ENCODE peak calls at places on chromosomes 4 and X, in nine cellular contexts. T is tibial nerve, L is OCI-LY7, X is left ventricle myocardium inferior, Y is PC-3, K is lower lobe of right lung, B is ascending aorta, W is transverse colon, J is psoas muscle. V is an unnamed sample. For H3K4me1, the result is how much of the 10 kb centered on the place peaks cover.

GRCh38 chrX:24859211-24859841 is 156.4 kb downstream of the ARX start:
- DNase-seq in T (no peak), W (no peak), Y (no peak), X (no peak), B (no peak), K (no peak), J (no peak), L (no peak), V (no peak)

GRCh38 chr4:7844247-7844991 is 95.2 kb downstream of the AFAP1 start:
- DNase-seq in K (peak), J (peak), X (peak), W (peak), Y (peak), B (peak), T (peak), L (peak), V (peak)

GRCh38 chr4:134202557-134202956 is 968 bp upstream of the PABPC4L start:
- DNase-seq in X (no peak), L (no peak), J (no peak), K (no peak), T (no peak), B (no peak), W (no peak), Y (peak), V (no peak)

GRCh38 chrX:137427813-137428212 is 138.1 kb upstream of the ZIC3 start:
- DNase-seq in Y (no peak), K (no peak), T (no peak), B (no peak), X (no peak), W (no peak), J (no peak), L (no peak), V (no peak)

GRCh38 chr4:123603165-123603564 is 206.6 kb downstream of the SPRY1 start:
- DNase-seq in X (no peak), T (no peak), B (no peak), Y (peak), J (no peak), W (peak), L (no peak), K (no peak), V (no peak)

GRCh38 chrX:69024931-69025330 is 140.3 kb downstream of the PJA1 start:
- DNase-seq in X (peak), J (peak), B (peak), T (peak), L (no peak), Y (peak), K (peak), W (peak), V (peak)

GRCh38 chr4:73897380-73898136 is 28.4 kb downstream of the CXCL1 start:
- DNase-seq in K (no peak), T (no peak), W (no peak), L (no peak), J (no peak), X (no peak), B (no peak), Y (no peak), V (no peak)

GRCh38 chrX:53695901-53696300 is 9.4 kb upstream of the HUWE1 start:
- DNase-seq in B (no peak), L (no peak), K (no peak), Y (no peak), W (no peak), J (no peak), X (no peak), T (no peak), V (peak)

GRCh38 chr4:184265566-184266351 is 48.1 kb upstream of the ENPP6 start:
- DNase-seq in K (no peak), W (peak), T (no peak), J (no peak), X (no peak), Y (peak), B (no peak), L (no peak), V (no peak)

GRCh38 chr4:40980318-40980883 is 230.6 kb downstream of the NSUN7 start:
- DNase-seq in T (no peak), Y (peak), L (peak), B (no peak), X (no peak), J (no peak), K (no peak), W (no peak), V (no peak)

GRCh38 chrX:14872355-14872754 is 514 bp downstream of the FANCB start:
- DNase-seq in W (no peak), K (no peak), B (no peak), L (peak), Y (no peak), T (no peak), X (no peak), J (no peak), V (no peak)

GRCh38 chr4:4358093-4358840 is 28.6 kb upstream of the NSG1 start:
- DNase-seq in L (no peak), J (no peak), X (no peak), B (no peak), K (no peak), W (no peak), Y (no peak), T (no peak), V (no peak)

GRCh38 chr4:120769227-120769626 is 153.3 kb downstream of the PRDM5 start:
- DNase-seq in K (no peak), B (no peak), W (no peak), X (no peak), J (no peak), T (no peak), L (no peak), Y (no peak), V (no peak)

GRCh38 chrX:23952984-23953907 is 45.4 kb downstream of the CXorf58 start:
- DNase-seq in K (no peak), J (no peak), Y (no peak), T (peak), B (no peak), X (no peak), L (peak), W (no peak), V (no peak)

GRCh38 chr4:183146478-183146877 is 47.4 kb downstream of the WWC2 start:
- DNase-seq in K (no peak), L (no peak), T (no peak), J (no peak), B (no peak), X (no peak), W (no peak), Y (no peak), V (no peak)

GRCh38 chr4:74805601-74806000 is 11.3 kb upstream of the BTC start:
- DNase-seq in B (no peak), L (no peak), X (no peak), J (no peak), K (no peak), W (no peak), T (no peak), Y (peak), V (no peak)

GRCh38 chr4:114890773-114891172 is 222.6 kb downstream of the NDST4 start:
- DNase-seq in X (no peak), W (no peak), K (no peak), J (no peak), L (no peak), Y (no peak), B (no peak), T (no peak), V (no peak)

GRCh38 chr4:121785479-121785878 is 15.6 kb upstream of the EXOSC9 start:
- DNase-seq in B (no peak), W (no peak), X (no peak), K (no peak), Y (peak), T (no peak), J (no peak), L (no peak), V (no peak)

GRCh38 chrX:154799554-154800348 is 5.5 kb downstream of the MPP1 start:
- DNase-seq in L (no peak), J (no peak), B (no peak), W (peak), K (no peak), Y (peak), T (no peak), X (no peak), V (no peak)

GRCh38 chrX:40151211-40152172 is 53.7 kb upstream of the BCOR start:
- DNase-seq in Y (peak), T (no peak), J (peak), K (peak), X (no peak), L (no peak), B (no peak), W (no peak), V (no peak)
- H3K4me1 ChIP-seq in Y (under half), T (under half), J (under half), K (under half), X (half or more), L (half or more), B (under half), W (half or more), V (under half)

GRCh38 chrX:100089724-100090123 is 320.3 kb downstream of the PCDH19 start:
- DNase-seq in Y (no peak), B (no peak), W (no peak), J (no peak), L (no peak), T (no peak), X (no peak), K (no peak), V (no peak)
- H3K27ac ChIP-seq in Y (no peak), B (no peak), W (no peak), J (no peak), L (no peak), T (no peak), X (no peak), K (no peak), V (no peak)

GRCh38 chr4:129379429-129379828 is 283.5 kb downstream of the C4orf33 start:
- DNase-seq in K (no peak), L (no peak), T (no peak), B (no peak), X (no peak), J (no peak), Y (no peak), W (no peak), V (no peak)

GRCh38 chr4:129377131-129377845 is 281.3 kb downstream of the C4orf33 start:
- DNase-seq in T (no peak), K (no peak), L (no peak), J (no peak), X (no peak), B (no peak), Y (peak), W (no peak), V (no peak)

GRCh38 chr4:129378346-129378745 is 282.4 kb downstream of the C4orf33 start:
- DNase-seq in J (no peak), L (no peak), W (no peak), X (no peak), B (no peak), T (no peak), Y (no peak), K (no peak), V (no peak)
- H3K4me1 ChIP-seq in J (under half), L (under half), W (under half), X (under half), B (under half), T (under half), Y (under half), K (under half), V (under half)

GRCh38 chr4:105859233-105859632 is 36.0 kb upstream of the NPNT start:
- DNase-seq in T (no peak), W (no peak), B (no peak), Y (peak), J (no peak), X (no peak), K (no peak), L (no peak), V (no peak)
- H3K27ac ChIP-seq in T (no peak), W (no peak), B (no peak), Y (peak), J (no peak), X (no peak), K (no peak), L (no peak), V (no peak)

DNA sequence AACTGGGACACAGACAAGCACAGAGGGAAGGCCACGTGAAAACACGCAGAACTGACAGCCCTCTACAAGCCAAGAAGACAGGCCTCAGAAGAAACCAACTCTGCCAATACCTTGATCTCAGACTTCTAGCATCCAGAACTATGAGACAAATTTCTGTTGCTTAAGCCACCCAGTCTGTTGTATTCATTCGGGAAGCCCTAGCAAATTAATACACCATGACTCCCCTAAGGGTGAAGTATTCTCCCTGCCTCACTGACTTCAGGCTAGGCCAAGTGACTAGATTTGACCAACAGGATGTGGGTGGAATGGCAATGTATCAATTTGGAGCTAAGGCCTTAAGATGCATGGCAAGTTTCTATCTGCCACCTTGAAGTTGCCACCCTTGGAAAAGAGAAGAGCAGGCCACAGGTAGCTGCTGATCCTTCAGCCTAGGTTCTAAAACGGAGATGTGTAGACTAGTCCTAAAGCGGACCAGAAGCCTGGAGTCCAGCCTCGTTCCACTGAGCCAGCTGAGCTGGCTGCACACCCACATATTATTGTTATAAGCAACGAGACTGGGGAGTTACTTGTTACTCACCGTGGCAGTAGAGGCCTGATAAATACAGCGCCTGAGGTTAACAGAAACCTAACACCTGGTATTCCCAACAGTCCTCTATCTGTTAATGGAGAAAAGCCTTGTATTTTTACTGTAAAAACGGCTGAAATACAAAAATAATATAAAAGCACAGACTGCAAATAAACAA is 16.5 kb downstream of the SCARB2 start:
- DNase-seq in J (no peak), K (no peak), Y (no peak), B (no peak), L (no peak), X (no peak), W (no peak), T (no peak), V (no peak)
- H3K4me1 ChIP-seq in J (half or more), K (half or more), Y (under half), B (under half), L (under half), X (half or more), W (half or more), T (half or more), V (under half)

DNA sequence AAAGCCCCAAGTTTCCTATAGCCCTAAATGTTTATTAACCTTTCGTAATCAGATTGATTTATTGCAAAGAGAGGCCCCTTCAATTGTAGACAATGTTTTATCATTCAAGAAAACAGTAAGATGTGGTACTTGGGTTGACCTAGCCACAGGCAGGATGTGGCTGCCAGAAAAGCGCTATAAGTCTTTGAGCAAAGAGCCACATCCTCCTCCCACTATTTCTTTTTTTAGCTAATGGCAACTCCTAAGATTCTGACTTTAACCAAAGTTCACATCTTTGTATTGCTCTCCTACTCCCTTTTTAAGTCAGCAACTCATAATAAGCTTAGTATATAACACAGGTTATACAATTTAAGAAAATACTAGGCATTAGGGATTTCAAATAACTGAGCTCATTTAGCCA is 70.7 kb upstream of the PPP3CA start:
- DNase-seq in W (peak), L (no peak), X (no peak), J (no peak), B (no peak), T (no peak), K (no peak), Y (no peak), V (no peak)
- H3K27ac ChIP-seq in W (no peak), L (no peak), X (no peak), J (no peak), B (no peak), T (no peak), K (no peak), Y (peak), V (no peak)

GRCh38 chrX:153725039-153725831 is 579 bp downstream of the ABCD1 start:
- DNase-seq in J (no peak), K (no peak), Y (peak), X (no peak), B (no peak), T (no peak), W (no peak), L (peak), V (no peak)

GRCh38 chrX:153725832-153726285 is 1.2 kb downstream of the ABCD1 start:
- DNase-seq in K (no peak), T (no peak), W (no peak), B (no peak), Y (peak), J (no peak), L (no peak), X (no peak), V (peak)

GRCh38 chrX:153723351-153724251 is 586 bp downstream of the BCAP31 start:
- DNase-seq in J (no peak), L (peak), K (peak), T (no peak), Y (peak), B (no peak), X (no peak), W (peak), V (peak)

GRCh38 chrX:153722704-153723350 is 1.4 kb downstream of the BCAP31 start:
- DNase-seq in T (no peak), J (no peak), K (peak), Y (peak), L (no peak), W (peak), B (no peak), X (no peak), V (no peak)

DNA sequence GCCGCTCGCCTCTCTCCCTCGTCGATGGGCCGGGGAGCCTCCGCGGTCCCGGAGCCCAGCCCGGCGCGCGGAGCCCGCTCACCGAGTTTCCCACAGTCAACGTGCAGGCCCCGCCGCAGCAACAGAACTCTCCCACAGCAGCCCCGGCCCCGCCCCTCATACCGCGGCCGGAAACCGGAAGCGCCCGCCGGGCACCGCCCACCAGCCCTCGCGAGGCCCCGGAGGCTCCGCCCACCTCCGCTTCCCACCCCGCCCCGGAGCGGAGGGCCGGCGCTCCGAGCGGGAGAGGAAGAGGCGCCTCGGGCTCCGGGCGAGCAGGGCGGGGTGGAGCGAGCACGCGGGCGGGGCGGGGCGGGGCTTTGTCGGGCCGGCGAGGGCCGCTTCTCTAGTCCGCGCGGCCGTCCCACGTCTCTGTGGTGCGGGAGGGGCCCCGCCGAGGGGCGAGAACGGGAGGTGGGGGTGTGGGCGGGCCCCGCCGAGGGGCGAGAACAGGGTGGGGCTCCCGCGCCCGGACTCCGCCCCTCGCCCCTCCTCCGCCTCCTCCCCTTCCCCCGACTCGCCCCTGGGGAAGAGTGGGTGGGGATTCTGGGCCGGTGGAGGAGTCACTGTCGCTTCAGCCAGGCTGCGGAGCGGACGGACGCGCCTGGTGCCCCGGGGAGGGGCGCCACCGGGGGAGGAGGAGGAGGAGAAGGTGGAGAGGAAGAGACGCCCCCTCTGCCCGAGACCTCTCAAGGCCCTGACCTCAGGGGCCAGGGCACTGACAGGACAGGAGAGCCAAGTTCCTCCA is at the start of the genes ABCD1 and BCAP31:
- DNase-seq in L (peak), Y (peak), K (peak), X (peak), B (peak), T (peak), J (peak), W (peak), V (peak)
- H3K4me1 ChIP-seq in L (half or more), Y (under half), K (under half), X (half or more), B (under half), T (under half), J (under half), W (half or more), V (under half)

GRCh38 chr4:108483650-108484049 is 136.7 kb upstream of the RPL34 start:
- DNase-seq in J (no peak), X (no peak), W (no peak), L (no peak), T (no peak), B (no peak), K (no peak), Y (no peak), V (no peak)
- H3K27ac ChIP-seq in J (no peak), X (no peak), W (no peak), L (no peak), T (no peak), B (no peak), K (no peak), Y (no peak), V (no peak)